ENCODE peak calls at places on chromosomes 1 and 21, in seven cellular contexts. G is A673, V is fibroblast of mammary gland, F is thoracic aorta, N is K562, E is OCI-LY7, A is bronchial epithelial cell. H is an unnamed sample.

GRCh38 chr1:26213335-26213905 is 20.6 kb upstream of the CEP85 start:
- DNase-seq in G (no peak), V (no peak), F (no peak), N (no peak), E (no peak), A (no peak), H (no peak)

GRCh38 chr1:235087906-235088305 is 40.7 kb downstream of the TOMM20 start:
- DNase-seq in G (no peak), V (no peak), F (no peak), N (no peak), E (no peak), A (no peak), H (no peak)

GRCh38 chr21:15682977-15683376 is 46.8 kb upstream of the USP25 start:
- DNase-seq in G (peak; percentile 9), V (peak; percentile 63), F (no peak), N (no peak), E (no peak), A (peak; percentile 86), H (no peak)

GRCh38 chr1:107835151-107835670 is 129.8 kb downstream of the VAV3 start:
- DNase-seq in G (no peak), V (no peak), F (no peak), N (no peak), E (no peak), A (no peak), H (no peak)

GRCh38 chr21:45404726-45405270 is at the start of gene COL18A1:
- DNase-seq in G (peak; percentile 43), V (peak; percentile 26), F (no peak), N (peak; percentile 99), E (no peak), A (no peak), H (peak; percentile 54)

GRCh38 chr1:66278260-66279046 is 255.5 kb upstream of the SGIP1 start:
- DNase-seq in G (no peak), V (no peak), F (no peak), N (no peak), E (peak; percentile 77), A (no peak), H (no peak)

GRCh38 chr1:41802532-41803501 is 115.9 kb downstream of the HIVEP3 start:
- DNase-seq in G (no peak), V (no peak), F (no peak), N (no peak), E (peak; percentile 41), A (peak; percentile 72), H (no peak)

GRCh38 chr1:56446531-56447098 is 132.7 kb downstream of the PLPP3 start:
- DNase-seq in G (no peak), V (peak; percentile 81), F (peak; percentile 76), N (no peak), E (no peak), A (no peak), H (no peak)

GRCh38 chr1:112704908-112705627 is 1.9 kb downstream of the RHOC start:
- DNase-seq in G (peak; percentile 96), V (peak; percentile 99), F (peak; percentile 84), N (peak; percentile 88), E (peak; percentile 80), A (peak; percentile 98), H (peak; percentile 97)

GRCh38 chr1:156704930-156705320 is 458 bp downstream of the CRABP2 start:
- DNase-seq in G (no peak), V (peak; percentile 78), F (peak; percentile 58), N (no peak), E (no peak), A (peak; percentile 73), H (peak; percentile 88)

GRCh38 chr1:37739222-37739621 is 25.7 kb downstream of the EPHA10 start:
- DNase-seq in G (no peak), V (no peak), F (no peak), N (no peak), E (no peak), A (peak; percentile 93), H (no peak)

GRCh38 chr1:67863637-67864036 is 30.4 kb upstream of the GNG12 start:
- DNase-seq in G (no peak), V (no peak), F (no peak), N (no peak), E (no peak), A (no peak), H (no peak)

GRCh38 chr21:26433386-26433785 is 139.7 kb downstream of the CYYR1 start:
- DNase-seq in G (no peak), V (no peak), F (no peak), N (no peak), E (no peak), A (no peak), H (no peak)

GRCh38 chr1:1245840-1246205 is 699 bp downstream of the C1QTNF12 start:
- DNase-seq in G (no peak), V (no peak), F (no peak), N (no peak), E (no peak), A (no peak), H (no peak)

GRCh38 chr1:22331618-22332017 is 120.0 kb upstream of the ZBTB40 start:
- DNase-seq in G (no peak), V (no peak), F (no peak), N (no peak), E (no peak), A (no peak), H (no peak)

GRCh38 chr1:11730429-11730861 is 5.5 kb upstream of the AGTRAP start:
- DNase-seq in G (peak; percentile 86), V (no peak), F (no peak), N (no peak), E (peak; percentile 82), A (peak; percentile 49), H (no peak)

GRCh38 chr1:30942326-30942978 is 33.9 kb upstream of the SDC3 start:
- DNase-seq in G (no peak), V (no peak), F (no peak), N (no peak), E (no peak), A (no peak), H (no peak)

GRCh38 chr1:21607549-21608529 is 61.3 kb downstream of the RAP1GAP start:
- DNase-seq in G (peak; percentile 76), V (peak; percentile 78), F (peak; percentile 17), N (peak; percentile 100), E (peak; percentile 78), A (peak; percentile 83), H (peak; percentile 85)

GRCh38 chr1:150159550-150159949 is 9.8 kb downstream of the PLEKHO1 start:
- DNase-seq in G (no peak), V (no peak), F (no peak), N (no peak), E (peak; percentile 77), A (no peak), H (no peak)

GRCh38 chr21:44817506-44817880 is 369 bp downstream of the SUMO3 start:
- DNase-seq in G (peak; percentile 93), V (peak; percentile 85), F (no peak), N (peak; percentile 98), E (peak; percentile 85), A (peak; percentile 58), H (peak; percentile 82)

GRCh38 chr1:28193701-28194161 is 17.2 kb upstream of the PTAFR start:
- DNase-seq in G (no peak), V (no peak), F (no peak), N (no peak), E (no peak), A (peak; percentile 90), H (peak; percentile 93)
- H3K4me3 ChIP-seq in G (no peak overlapping the region), V (no peak overlapping the region), F (no peak overlapping the region), N (no peak overlapping the region), E (no peak overlapping the region), A (peak overlapping the region; percentile 30), H (peak overlapping the region; percentile 26)

GRCh38 chr1:182087304-182087703 is 25.8 kb upstream of the ZNF648 start:
- DNase-seq in G (no peak), V (no peak), F (no peak), N (no peak), E (no peak), A (no peak), H (no peak)

GRCh38 chr1:182093781-182094180 is 32.3 kb upstream of the ZNF648 start:
- DNase-seq in G (no peak), V (no peak), F (no peak), N (no peak), E (no peak), A (peak; percentile 50), H (no peak)

GRCh38 chr1:182087951-182088350 is 26.4 kb upstream of the ZNF648 start:
- DNase-seq in G (no peak), V (no peak), F (no peak), N (no peak), E (no peak), A (peak; percentile 87), H (no peak)

GRCh38 chr1:182092336-182092735 is 30.8 kb upstream of the ZNF648 start:
- DNase-seq in G (no peak), V (no peak), F (no peak), N (no peak), E (no peak), A (no peak), H (no peak)

GRCh38 chr1:182091083-182091482 is 29.6 kb upstream of the ZNF648 start:
- DNase-seq in G (no peak), V (no peak), F (no peak), N (no peak), E (no peak), A (no peak), H (no peak)
- TF ChIP-seq CTCF in G (no peak), V (no peak), F (no peak), N (no peak), E (no peak), A (no peak), H (no peak)

DNA sequence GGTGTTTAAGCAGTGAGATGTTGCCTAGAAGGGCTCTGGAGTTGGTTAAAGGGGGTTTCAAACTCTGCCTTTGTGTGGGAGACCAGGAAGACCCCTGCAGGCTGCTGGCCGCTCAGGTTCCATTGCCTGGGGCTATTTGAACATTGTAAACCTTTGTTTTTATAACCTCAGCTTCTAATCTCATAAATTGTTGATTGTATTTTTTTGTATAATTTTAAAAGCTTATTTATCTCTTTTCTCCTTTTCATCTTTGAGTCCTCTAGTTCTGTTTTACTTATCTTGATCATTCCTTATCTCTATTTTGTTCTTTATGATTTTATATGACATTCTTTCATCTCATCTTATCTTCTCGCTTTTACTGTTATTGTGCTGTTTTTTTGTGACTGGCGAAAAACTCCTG is 45.5 kb upstream of the SOX13 start:
- DNase-seq in G (no peak), V (no peak), F (no peak), N (no peak), E (no peak), A (no peak), H (no peak)
- H3K4me3 ChIP-seq in G (no peak overlapping the region), V (no peak overlapping the region), F (no peak overlapping the region), N (no peak overlapping the region), E (no peak overlapping the region), A (no peak overlapping the region), H (no peak overlapping the region)

DNA sequence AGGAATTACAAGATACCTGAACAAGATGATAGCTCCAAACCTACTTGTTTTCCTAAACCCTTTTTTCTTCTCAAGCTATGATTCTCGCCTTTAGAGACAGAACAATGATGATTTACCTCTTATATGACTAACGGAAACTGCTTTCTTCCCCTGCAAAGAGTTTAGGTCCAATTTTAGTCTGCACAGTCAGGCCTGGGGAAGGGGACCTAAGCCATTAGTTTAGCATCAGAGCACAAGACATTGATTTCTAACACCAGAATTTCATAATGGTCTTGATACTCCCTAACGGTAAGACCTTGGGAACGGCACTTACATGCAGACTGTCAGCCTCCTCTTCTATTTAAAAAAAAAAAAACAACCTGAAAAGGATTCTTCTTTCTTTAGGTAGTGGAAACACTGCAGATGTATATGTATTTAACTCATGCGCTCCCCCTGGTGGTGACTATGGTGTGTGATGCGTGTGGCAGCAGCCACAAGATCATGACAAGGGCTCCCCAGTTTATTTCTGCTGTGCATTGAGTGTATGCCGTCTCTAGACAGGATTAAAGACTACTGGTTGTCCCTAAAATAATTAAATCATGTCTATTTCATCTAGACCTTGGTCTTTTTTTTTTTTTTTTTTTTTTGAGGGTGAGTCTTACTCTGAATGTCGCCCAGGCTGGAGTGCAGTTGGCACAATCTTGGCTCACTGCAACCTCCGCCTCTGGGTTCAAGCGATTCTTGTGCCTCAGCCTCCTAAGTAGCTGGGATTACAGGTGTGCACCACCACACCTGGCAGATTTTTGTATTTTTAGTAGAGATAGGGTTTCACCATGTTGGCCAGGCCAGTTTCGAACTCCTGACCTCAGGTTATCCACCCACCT is 37.3 kb upstream of the TMEM222 start:
- DNase-seq in G (peak; percentile 83), V (peak; percentile 69), F (peak; percentile 84), N (peak; percentile 89), E (peak; percentile 88), A (peak; percentile 64), H (no peak)
- TF ChIP-seq CTCF in G (peak; percentile 88), V (peak; percentile 79), F (peak; percentile 82), N (peak; percentile 94), E (peak; percentile 94), A (peak; percentile 58), H (peak; percentile 91)